ENCODE peak calls at places on chromosomes 2 and 18, in four cellular contexts. Y is kidney; I is mammary epithelial cell; J is CD8-positive, alpha-beta T cell. L is an unnamed sample.

GRCh38 chr2:113978524-113979171 is 88.8 kb downstream of the ACTR3 start:
- DNase-seq in Y (peak; percentile 77), J (no peak), I (peak; percentile 16), L (no peak)

GRCh38 chr2:163465440-163465839 is 270.4 kb downstream of the FIGN start:
- DNase-seq in J (no peak), Y (no peak), I (no peak), L (no peak)

GRCh38 chr2:111188681-111189080 is 68.0 kb downstream of the BCL2L11 start:
- DNase-seq in Y (no peak), I (no peak), J (no peak), L (no peak)

GRCh38 chr2:86764661-86765307 is 25.9 kb downstream of the CD8A start:
- DNase-seq in Y (no peak), J (peak; percentile 47), I (peak; percentile 35), L (no peak)

GRCh38 chr18:62998443-62998842 is 283.1 kb downstream of the PHLPP1 start:
- DNase-seq in Y (no peak), I (no peak), J (no peak), L (no peak)

GRCh38 chr2:43276517-43276931 is 50.1 kb upstream of the ZFP36L2 start:
- DNase-seq in Y (no peak), J (no peak), I (no peak), L (no peak)

GRCh38 chr18:51802589-51802988 is 537.4 kb upstream of the DCC start:
- DNase-seq in Y (no peak), J (no peak), I (no peak), L (no peak)

GRCh38 chr2:231094671-231095346 is 30.0 kb downstream of the HTR2B start:
- DNase-seq in I (no peak), J (no peak), Y (no peak), L (no peak)

GRCh38 chr18:21129586-21130216 is 18.1 kb upstream of the ROCK1 start:
- DNase-seq in Y (no peak), J (no peak), I (no peak), L (no peak)

GRCh38 chr2:237701033-237701858 is 73.9 kb downstream of the LRRFIP1 start:
- DNase-seq in I (no peak), J (peak; percentile 45), Y (no peak), L (no peak)

GRCh38 chr2:131413148-131413747 is 49.3 kb upstream of the RAB6D start:
- DNase-seq in J (no peak), I (peak; percentile 17), Y (no peak), L (no peak)

GRCh38 chr18:64017870-64018269 is 48.0 kb downstream of the SERPINB8 start:
- DNase-seq in I (peak; percentile 11), Y (no peak), J (no peak), L (no peak)

GRCh38 chr2:207995887-207996286 is 29.4 kb downstream of the PLEKHM3 start:
- DNase-seq in I (no peak), J (no peak), Y (no peak), L (no peak)

DNA sequence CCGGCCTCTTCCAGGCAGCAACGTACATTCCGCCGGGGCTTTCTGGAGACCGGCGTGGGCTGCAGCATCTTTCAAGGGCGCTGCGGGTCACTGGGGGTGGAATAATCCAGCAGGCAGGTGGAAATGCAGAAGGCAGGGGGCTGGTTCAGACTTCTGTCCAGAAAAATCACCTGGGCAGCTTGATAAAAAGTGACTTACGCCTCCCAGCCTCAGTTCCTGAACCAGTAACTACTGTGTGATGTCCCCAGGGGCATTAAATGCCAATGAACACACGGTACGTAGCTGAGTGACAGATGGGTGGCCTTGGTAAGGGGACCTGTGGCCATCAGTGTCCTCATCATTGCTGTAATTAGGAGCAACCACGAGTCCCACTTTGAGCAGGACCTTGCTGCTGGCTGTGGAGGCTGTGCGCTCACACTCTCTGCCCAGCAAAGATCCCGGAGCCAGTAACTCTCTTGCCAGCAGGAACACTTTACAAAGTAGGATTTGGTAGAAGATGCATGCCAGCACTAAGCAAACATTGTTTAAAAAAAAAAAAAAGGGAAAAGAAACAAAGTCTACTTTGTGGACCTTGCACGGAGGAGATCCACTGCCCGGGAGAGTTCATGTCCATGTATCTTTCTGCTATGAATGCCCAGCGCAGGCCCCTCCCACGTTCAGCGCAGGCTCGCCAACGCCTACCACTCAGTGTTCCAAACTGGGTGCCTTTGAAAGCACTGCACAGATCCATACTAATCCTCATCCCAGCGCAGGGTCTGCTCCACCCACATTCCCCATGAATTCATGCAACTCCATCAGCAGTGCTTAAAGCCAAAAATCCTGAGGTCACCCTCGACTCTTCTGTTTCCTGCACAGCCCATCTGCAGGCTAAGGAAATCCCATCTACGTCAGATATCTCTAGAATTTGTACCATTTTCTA is 177.2 kb downstream of the HDAC4 start:
- DNase-seq in I (no peak), J (no peak), Y (no peak), L (no peak)
- H3K4me1 ChIP-seq in I (no peaks in the 10 kb centered on the region), J (peaks cover 64% of the 10 kb centered on the region), Y (peaks cover 32% of the 10 kb centered on the region), L (no peaks in the 10 kb centered on the region)

GRCh38 chr2:98295721-98296414 is 50.4 kb upstream of the CNGA3 start:
- DNase-seq in I (no peak), J (no peak), Y (no peak), L (no peak)
- TF ChIP-seq CTCF in I (no peak), J (no peak), Y (no peak), L (no peak)

GRCh38 chr2:102499558-102499957 is 26.5 kb downstream of the SLC9A4 start:
- DNase-seq in I (no peak), Y (no peak), J (no peak), L (no peak)

GRCh38 chr2:102498414-102498813 is 25.4 kb downstream of the SLC9A4 start:
- DNase-seq in Y (no peak), I (no peak), J (no peak), L (no peak)

GRCh38 chr2:102492006-102492405 is 19.0 kb downstream of the SLC9A4 start:
- DNase-seq in Y (no peak), I (no peak), J (no peak), L (no peak)

GRCh38 chr2:102489646-102490045 is 16.6 kb downstream of the SLC9A4 start:
- DNase-seq in J (no peak), I (no peak), Y (no peak), L (no peak)

DNA sequence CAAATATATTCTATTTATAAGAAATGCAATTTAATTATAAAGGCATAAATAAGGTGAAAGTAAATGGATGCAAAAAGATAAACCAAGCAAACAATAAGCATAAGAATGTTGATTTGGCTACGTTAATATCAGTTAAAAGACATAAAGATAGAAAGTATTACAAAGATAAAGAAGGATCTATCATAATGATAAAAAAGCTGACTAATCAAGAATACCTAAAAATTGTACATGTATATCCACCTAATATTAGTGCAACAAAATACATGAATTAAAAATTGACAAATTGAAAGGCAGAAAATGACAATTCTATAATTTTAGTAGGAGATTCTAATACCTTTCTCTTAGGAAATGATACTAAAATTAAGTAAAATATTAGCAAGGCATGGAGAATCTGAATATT is 21.5 kb downstream of the SLC9A4 start:
- DNase-seq in J (no peak), Y (no peak), I (no peak), L (no peak)
- H3K4me1 ChIP-seq in J (no peaks in the 10 kb centered on the region), Y (no peaks in the 10 kb centered on the region), I (no peaks in the 10 kb centered on the region), L (no peaks in the 10 kb centered on the region)

DNA sequence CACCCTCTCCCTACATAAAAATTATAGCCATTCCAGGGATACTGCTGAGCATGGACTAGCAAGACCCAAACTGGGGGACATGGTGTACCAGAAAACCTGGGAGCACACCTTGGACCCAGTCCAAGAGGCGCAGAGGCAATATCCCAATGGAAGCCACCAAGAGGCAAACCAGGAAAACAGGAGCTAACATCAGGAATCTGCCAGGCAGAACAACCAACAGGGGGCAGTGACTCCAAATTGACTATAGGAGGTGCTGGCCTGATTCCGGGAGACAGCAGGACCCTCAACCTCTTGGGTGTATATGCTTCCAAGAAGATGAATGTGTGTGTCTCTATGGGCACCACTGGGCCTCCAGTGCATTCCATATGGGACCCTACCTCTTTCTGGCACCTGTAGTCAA is 172.7 kb upstream of the ARL4C start:
- DNase-seq in J (no peak), Y (no peak), I (no peak), L (no peak)
- TF ChIP-seq CTCF in J (no peak), Y (peak; percentile 3), I (no peak), L (no peak)

GRCh38 chr2:10132043-10132575 is 9.6 kb downstream of the RRM2 start:
- DNase-seq in J (no peak), Y (no peak), I (no peak), L (no peak)

GRCh38 chr2:10132596-10132995 is 10.1 kb downstream of the RRM2 start:
- DNase-seq in Y (no peak), J (no peak), I (no peak), L (no peak)

GRCh38 chr2:10126627-10127026 is 4.1 kb downstream of the RRM2 start:
- DNase-seq in J (no peak), I (no peak), Y (no peak), L (no peak)

GRCh38 chr2:10128420-10128819 is 5.9 kb downstream of the RRM2 start:
- DNase-seq in J (no peak), I (no peak), Y (no peak), L (no peak)

DNA sequence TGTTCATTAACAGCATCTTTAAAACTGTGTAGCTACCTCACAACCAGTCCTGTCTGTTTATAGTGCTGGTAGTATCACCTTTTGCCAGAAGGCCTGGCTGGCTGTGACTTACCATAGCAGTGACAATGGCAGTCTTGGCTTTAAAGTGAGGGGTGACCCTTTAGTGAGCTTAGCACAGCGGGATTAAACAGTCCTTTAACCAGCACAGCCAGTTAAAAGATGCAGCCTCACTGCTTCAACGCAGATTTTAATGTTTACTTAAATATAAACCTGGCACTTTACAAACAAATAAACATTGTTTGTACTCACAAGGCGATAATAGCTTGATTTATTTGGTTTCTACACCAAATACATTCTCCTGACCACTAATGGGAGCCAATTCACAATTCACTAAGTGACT is 7.0 kb downstream of the RRM2 start:
- DNase-seq in Y (no peak), I (no peak), J (no peak), L (no peak)
- H3K4me1 ChIP-seq in Y (peaks cover 8% of the 10 kb centered on the region), I (peaks cover 7% of the 10 kb centered on the region), J (no peaks in the 10 kb centered on the region), L (peaks cover 6% of the 10 kb centered on the region)

GRCh38 chr2:109171444-109172334 is 42.7 kb downstream of the SH3RF3 start:
- DNase-seq in Y (peak; percentile 88), J (no peak), I (no peak), L (no peak)
- TF ChIP-seq CTCF in Y (no peak), J (no peak), I (no peak), L (no peak)

GRCh38 chr2:96156926-96157648 is 11.8 kb upstream of the DUSP2 start:
- DNase-seq in Y (no peak), I (no peak), J (no peak), L (peak; percentile 52)
- H3K4me1 ChIP-seq in Y (no peaks in the 10 kb centered on the region), I (no peaks in the 10 kb centered on the region), J (peaks cover 69% of the 10 kb centered on the region), L (no peaks in the 10 kb centered on the region)

GRCh38 chr2:55609931-55610578 is 7.4 kb downstream of the PPP4R3B start:
- DNase-seq in J (no peak), I (no peak), Y (no peak), L (no peak)
- TF ChIP-seq CTCF in J (no peak), I (no peak), Y (no peak), L (no peak)